ENCODE peak calls at places on chromosomes 11 and 22, in eight cellular contexts. One of them, this sample, is unnamed.

GRCh38 chr11:8168485-8169257 is at the start of gene RIC3:
- DNase-seq in H1: peak
- DNase-seq in K562: no peak
- DNase-seq in HepG2: no peak
- DNase-seq in HCT116: no peak
- DNase-seq in GM23338: peak
- DNase-seq in SK-N-MC: no peak
- DNase-seq in GM12878: no peak
- DNase-seq in this sample: no peak

GRCh38 chr11:116193321-116194114 is 579.3 kb downstream of the BUD13 start:
- DNase-seq in H1: peak
- DNase-seq in SK-N-MC: peak
- DNase-seq in HCT116: no peak
- DNase-seq in K562: no peak
- DNase-seq in GM12878: no peak
- DNase-seq in HepG2: peak
- DNase-seq in GM23338: peak
- DNase-seq in this sample: peak

GRCh38 chr11:68828155-68828931 is 13.4 kb downstream of the CPT1A start:
- DNase-seq in H1: no peak
- DNase-seq in GM12878: no peak
- DNase-seq in HCT116: no peak
- DNase-seq in SK-N-MC: no peak
- DNase-seq in HepG2: no peak
- DNase-seq in K562: no peak
- DNase-seq in GM23338: no peak
- DNase-seq in this sample: no peak

GRCh38 chr11:38818720-38819119 is 2220.7 kb upstream of the RAG2 start:
- DNase-seq in GM12878: no peak
- DNase-seq in K562: no peak
- DNase-seq in HCT116: no peak
- DNase-seq in HepG2: no peak
- DNase-seq in GM23338: no peak
- DNase-seq in H1: no peak
- DNase-seq in SK-N-MC: no peak
- DNase-seq in this sample: no peak

GRCh38 chr11:126523441-126523840 is 168.0 kb downstream of the ST3GAL4 start:
- DNase-seq in HepG2: no peak
- DNase-seq in H1: no peak
- DNase-seq in HCT116: no peak
- DNase-seq in GM12878: no peak
- DNase-seq in SK-N-MC: no peak
- DNase-seq in GM23338: no peak
- DNase-seq in K562: no peak
- DNase-seq in this sample: no peak

GRCh38 chr11:61881397-61881796 is 9.9 kb downstream of the FADS3 start:
- DNase-seq in GM12878: no peak
- DNase-seq in GM23338: peak
- DNase-seq in HCT116: no peak
- DNase-seq in HepG2: no peak
- DNase-seq in K562: no peak
- DNase-seq in H1: no peak
- DNase-seq in SK-N-MC: no peak
- DNase-seq in this sample: peak

GRCh38 chr11:100949443-100949842 is 180.2 kb downstream of the PGR start:
- DNase-seq in GM12878: no peak
- DNase-seq in H1: no peak
- DNase-seq in HCT116: no peak
- DNase-seq in HepG2: no peak
- DNase-seq in K562: no peak
- DNase-seq in GM23338: no peak
- DNase-seq in SK-N-MC: no peak
- DNase-seq in this sample: peak

GRCh38 chr22:35995772-35996171 is 32.9 kb downstream of the RBFOX2 start:
- DNase-seq in K562: peak
- DNase-seq in GM23338: no peak
- DNase-seq in SK-N-MC: no peak
- DNase-seq in H1: no peak
- DNase-seq in GM12878: no peak
- DNase-seq in HCT116: no peak
- DNase-seq in HepG2: no peak
- DNase-seq in this sample: peak

GRCh38 chr11:77072851-77073327 is 6.1 kb downstream of the CAPN5 start:
- DNase-seq in H1: no peak
- DNase-seq in GM23338: no peak
- DNase-seq in HepG2: no peak
- DNase-seq in GM12878: no peak
- DNase-seq in SK-N-MC: no peak
- DNase-seq in K562: no peak
- DNase-seq in HCT116: no peak
- DNase-seq in this sample: no peak

GRCh38 chr11:77074205-77074604 is 7.4 kb downstream of the CAPN5 start:
- DNase-seq in HepG2: no peak
- DNase-seq in HCT116: no peak
- DNase-seq in K562: no peak
- DNase-seq in SK-N-MC: no peak
- DNase-seq in GM12878: no peak
- DNase-seq in GM23338: no peak
- DNase-seq in H1: no peak
- DNase-seq in this sample: no peak

GRCh38 chr11:77071671-77072605 is 5.2 kb downstream of the CAPN5 start:
- DNase-seq in HCT116: no peak
- DNase-seq in GM12878: no peak
- DNase-seq in K562: no peak
- DNase-seq in HepG2: no peak
- DNase-seq in GM23338: no peak
- DNase-seq in SK-N-MC: no peak
- DNase-seq in H1: no peak
- DNase-seq in this sample: peak

GRCh38 chr11:77074626-77075221 is 8.0 kb downstream of the CAPN5 start:
- DNase-seq in GM12878: no peak
- DNase-seq in HepG2: no peak
- DNase-seq in GM23338: no peak
- DNase-seq in HCT116: no peak
- DNase-seq in SK-N-MC: no peak
- DNase-seq in K562: no peak
- DNase-seq in H1: no peak
- DNase-seq in this sample: no peak

DNA sequence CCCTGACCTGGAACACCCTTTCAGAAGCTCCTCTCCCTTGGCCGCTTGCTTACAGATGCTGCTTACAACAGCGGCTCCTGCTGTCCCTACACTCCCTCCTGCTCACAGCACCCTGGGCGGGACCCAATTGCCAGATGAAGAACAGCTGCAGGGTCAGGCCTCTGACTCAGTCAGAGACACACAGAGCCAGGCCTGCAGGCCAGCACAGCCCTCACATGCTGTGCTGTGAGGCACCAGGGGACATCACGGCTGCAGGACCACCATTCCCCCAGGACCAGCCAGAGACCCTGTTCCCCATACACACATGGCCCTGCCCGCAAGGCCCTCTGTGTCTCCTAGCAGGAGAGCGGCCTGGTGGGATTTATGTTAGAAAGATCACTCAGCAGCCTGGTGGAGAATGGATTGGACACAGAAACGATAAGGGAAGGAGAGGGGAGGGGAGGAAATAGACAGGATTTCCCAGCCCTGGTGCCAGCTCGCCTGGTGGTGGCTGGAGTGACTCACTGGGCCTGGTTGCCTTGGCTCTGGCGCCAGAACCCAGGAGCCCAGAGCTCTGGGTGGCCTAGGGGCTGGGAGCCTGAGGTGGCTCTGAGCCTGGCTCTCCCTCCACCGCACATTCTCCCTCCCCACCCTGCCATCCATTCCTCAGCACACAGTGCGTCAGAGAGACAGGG is 6.7 kb downstream of the CAPN5 start:
- DNase-seq in GM12878: no peak
- DNase-seq in H1: no peak
- DNase-seq in GM23338: no peak
- DNase-seq in SK-N-MC: no peak
- DNase-seq in HepG2: peak
- DNase-seq in HCT116: peak
- DNase-seq in K562: peak
- DNase-seq in this sample: peak
- TF ChIP-seq POLR2AphosphoS5 in GM12878: no peak
- TF ChIP-seq POLR2AphosphoS5 in H1: no peak
- TF ChIP-seq POLR2AphosphoS5 in GM23338: no peak
- TF ChIP-seq POLR2AphosphoS5 in SK-N-MC: no peak
- TF ChIP-seq POLR2AphosphoS5 in HepG2: no peak
- TF ChIP-seq POLR2AphosphoS5 in HCT116: no peak
- TF ChIP-seq POLR2AphosphoS5 in K562: no peak
- TF ChIP-seq POLR2AphosphoS5 in this sample: peak

GRCh38 chr11:20161923-20162322 is 1.6 kb upstream of the DBX1 start:
- DNase-seq in H1: no peak
- DNase-seq in GM12878: no peak
- DNase-seq in SK-N-MC: no peak
- DNase-seq in HCT116: no peak
- DNase-seq in K562: no peak
- DNase-seq in HepG2: no peak
- DNase-seq in GM23338: peak
- DNase-seq in this sample: no peak

GRCh38 chr11:20159680-20160381 is 444 bp downstream of the DBX1 start:
- DNase-seq in HepG2: no peak
- DNase-seq in H1: peak
- DNase-seq in HCT116: no peak
- DNase-seq in GM12878: no peak
- DNase-seq in K562: no peak
- DNase-seq in SK-N-MC: no peak
- DNase-seq in GM23338: peak
- DNase-seq in this sample: no peak

GRCh38 chr11:20160425-20161229 is at the start of gene DBX1:
- DNase-seq in SK-N-MC: no peak
- DNase-seq in H1: no peak
- DNase-seq in K562: no peak
- DNase-seq in GM12878: no peak
- DNase-seq in HCT116: no peak
- DNase-seq in GM23338: peak
- DNase-seq in HepG2: no peak
- DNase-seq in this sample: no peak

GRCh38 chr11:20162340-20162739 is 2.1 kb upstream of the DBX1 start:
- DNase-seq in HCT116: no peak
- DNase-seq in GM12878: no peak
- DNase-seq in K562: no peak
- DNase-seq in H1: no peak
- DNase-seq in GM23338: peak
- DNase-seq in SK-N-MC: no peak
- DNase-seq in HepG2: no peak
- DNase-seq in this sample: no peak

DNA sequence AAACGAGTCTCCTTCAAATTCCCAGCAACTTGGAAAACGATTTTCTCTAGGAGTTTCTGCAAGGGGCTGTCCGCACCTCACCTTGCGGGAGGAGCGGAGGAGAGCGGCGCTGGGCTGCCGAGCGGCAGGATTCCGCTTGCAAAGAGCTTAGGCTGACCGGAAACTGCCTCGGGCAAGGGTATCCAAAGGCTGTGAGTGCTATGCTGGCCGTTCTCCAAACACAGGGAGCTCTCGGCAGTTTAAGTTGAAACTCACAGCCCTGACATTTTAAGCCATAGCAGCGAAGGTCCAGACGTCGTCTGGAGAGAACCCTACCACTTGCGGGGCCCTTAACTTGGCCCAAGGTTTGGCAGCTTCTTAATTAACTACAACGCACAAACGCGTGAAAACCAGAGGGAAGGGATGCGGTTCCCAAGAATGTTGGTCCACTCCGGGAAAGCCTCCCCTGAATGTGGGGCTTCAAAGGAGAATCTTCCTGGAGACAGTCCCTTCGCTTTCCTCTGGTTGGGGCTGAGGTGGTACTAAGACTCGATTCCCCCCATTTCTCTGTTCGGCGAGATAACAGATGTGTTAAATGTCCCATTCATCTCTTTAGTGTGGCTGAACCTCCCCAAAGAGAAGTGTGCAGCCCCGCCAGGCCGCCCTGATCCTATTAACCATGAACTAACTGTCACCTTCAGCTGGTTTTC is 1.1 kb upstream of the DBX1 start:
- DNase-seq in K562: no peak
- DNase-seq in HepG2: no peak
- DNase-seq in GM12878: no peak
- DNase-seq in SK-N-MC: no peak
- DNase-seq in HCT116: no peak
- DNase-seq in GM23338: peak
- DNase-seq in H1: peak
- DNase-seq in this sample: no peak
- TF ChIP-seq EZH2 in K562: no peak
- TF ChIP-seq EZH2 in HepG2: no peak
- TF ChIP-seq EZH2 in GM12878: peak
- TF ChIP-seq EZH2 in SK-N-MC: no peak
- TF ChIP-seq EZH2 in HCT116: no peak
- TF ChIP-seq EZH2 in GM23338: peak
- TF ChIP-seq EZH2 in H1: peak
- TF ChIP-seq EZH2 in this sample: peak

DNA sequence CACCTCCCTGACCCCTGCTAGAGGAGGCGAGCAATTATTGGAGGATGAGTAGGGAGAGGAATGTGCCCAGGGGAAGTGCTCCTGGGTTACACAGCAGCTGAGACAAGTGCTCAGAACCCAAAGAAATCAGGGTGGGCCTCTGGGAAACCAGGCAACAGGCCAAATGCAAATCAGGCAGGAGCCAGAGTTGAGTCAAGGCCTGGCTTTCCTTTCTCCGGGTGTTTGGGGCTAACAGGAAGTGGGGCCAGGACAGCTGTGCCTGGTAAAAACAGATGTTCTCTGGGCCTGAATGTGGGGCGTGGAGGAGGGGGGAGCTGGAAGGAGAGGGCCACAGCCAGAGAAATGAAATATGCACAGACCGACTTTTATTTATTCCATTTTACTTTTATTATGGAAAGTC is 22.0 kb downstream of the MFNG start:
- DNase-seq in GM23338: no peak
- DNase-seq in H1: no peak
- DNase-seq in SK-N-MC: no peak
- DNase-seq in GM12878: peak
- DNase-seq in HCT116: no peak
- DNase-seq in HepG2: no peak
- DNase-seq in K562: no peak
- DNase-seq in this sample: peak
- TF ChIP-seq POLR2AphosphoS5 in GM23338: no peak
- TF ChIP-seq POLR2AphosphoS5 in H1: no peak
- TF ChIP-seq POLR2AphosphoS5 in SK-N-MC: no peak
- TF ChIP-seq POLR2AphosphoS5 in GM12878: no peak
- TF ChIP-seq POLR2AphosphoS5 in HCT116: no peak
- TF ChIP-seq POLR2AphosphoS5 in HepG2: no peak
- TF ChIP-seq POLR2AphosphoS5 in K562: no peak
- TF ChIP-seq POLR2AphosphoS5 in this sample: peak

DNA sequence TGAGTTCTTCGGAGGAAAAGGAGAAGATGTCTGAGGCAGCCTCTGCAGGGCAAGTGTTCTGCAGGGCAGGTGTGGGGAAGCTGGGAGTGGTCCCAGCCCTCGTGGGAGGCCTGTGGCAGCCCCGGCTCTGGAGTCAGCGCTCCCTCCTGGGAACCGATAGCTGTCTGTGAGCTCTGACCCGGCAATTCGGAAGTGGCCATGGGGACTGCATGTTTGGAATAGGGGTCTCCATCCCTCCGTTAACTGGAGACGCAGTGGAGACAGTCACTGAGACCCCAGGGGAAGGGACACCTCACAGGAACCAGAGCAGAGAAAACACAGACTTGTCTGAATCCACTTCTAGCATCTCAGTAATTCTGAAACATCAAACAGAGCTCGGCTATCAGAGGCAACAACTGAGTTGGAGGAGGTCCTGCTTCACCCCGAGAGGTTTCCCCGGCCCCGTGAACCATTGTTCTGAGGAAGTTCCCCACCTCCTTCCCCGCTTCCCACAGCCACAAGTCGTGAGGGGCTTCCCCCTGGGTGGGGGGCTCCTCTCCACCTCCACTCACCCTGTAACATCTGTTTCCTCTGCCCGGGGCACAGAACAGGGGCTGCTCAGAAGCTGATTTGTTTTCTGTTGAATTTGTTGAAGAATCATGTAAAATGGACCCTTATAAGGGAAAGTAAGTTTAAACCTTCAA is 99.7 kb downstream of the BRD1 start:
- DNase-seq in H1: no peak
- DNase-seq in GM23338: no peak
- DNase-seq in HepG2: no peak
- DNase-seq in HCT116: no peak
- DNase-seq in SK-N-MC: no peak
- DNase-seq in GM12878: no peak
- DNase-seq in K562: no peak
- DNase-seq in this sample: no peak
- TF ChIP-seq EZH2 in H1: no peak
- TF ChIP-seq EZH2 in GM23338: no peak
- TF ChIP-seq EZH2 in HepG2: peak
- TF ChIP-seq EZH2 in HCT116: no peak
- TF ChIP-seq EZH2 in SK-N-MC: no peak
- TF ChIP-seq EZH2 in GM12878: no peak
- TF ChIP-seq EZH2 in K562: no peak
- TF ChIP-seq EZH2 in this sample: no peak

This sample was measured in endothelial cell of umbilical vein.